ENCODE peak calls at places on chromosomes 6 and 20, in seven cellular contexts. P, M, J, S, R, W and Q are unnamed samples.

GRCh38 chr20:3710027-3710426 is 2.4 kb downstream of the SIGLEC1 start:
- DNase-seq in P (no peak), M (no peak), J (no peak), S (no peak), R (no peak), W (no peak), Q (no peak)

GRCh38 chr20:31543966-31544598 is 29.8 kb downstream of the HM13 start:
- DNase-seq in P (no peak), M (no peak), J (peak), S (no peak), R (peak), W (peak), Q (peak)

GRCh38 chr6:43758617-43759050 is 11.4 kb upstream of the VEGFA start:
- DNase-seq in P (no peak), M (no peak), J (no peak), S (peak), R (no peak), W (no peak), Q (no peak)

GRCh38 chr6:26651382-26651781 is 8.2 kb downstream of the ZNF322 start:
- DNase-seq in P (no peak), M (no peak), J (no peak), S (no peak), R (no peak), W (no peak), Q (no peak)

GRCh38 chr6:138455746-138456392 is 43.4 kb downstream of the NHSL1 start:
- DNase-seq in P (no peak), M (no peak), J (no peak), S (no peak), R (peak), W (no peak), Q (peak)

GRCh38 chr6:84330325-84330724 is 102.9 kb upstream of the CEP162 start:
- DNase-seq in P (no peak), M (no peak), J (no peak), S (no peak), R (no peak), W (no peak), Q (no peak)

GRCh38 chr6:139522471-139523220 is 148.2 kb upstream of the CITED2 start:
- DNase-seq in P (no peak), M (no peak), J (no peak), S (no peak), R (no peak), W (no peak), Q (no peak)

GRCh38 chr6:85580878-85581267 is 12.8 kb downstream of the SNX14 start:
- DNase-seq in P (peak), M (peak), J (no peak), S (no peak), R (peak), W (peak), Q (no peak)

GRCh38 chr6:163883946-163884345 is 469.4 kb downstream of the QKI start:
- DNase-seq in P (no peak), M (no peak), J (no peak), S (no peak), R (no peak), W (no peak), Q (no peak)

GRCh38 chr6:4957521-4958231 is 46.2 kb downstream of the RPP40 start:
- DNase-seq in P (no peak), M (no peak), J (no peak), S (no peak), R (no peak), W (no peak), Q (peak)

GRCh38 chr6:101830501-101831031 is 437.1 kb downstream of the GRIK2 start:
- DNase-seq in P (no peak), M (no peak), J (no peak), S (no peak), R (peak), W (no peak), Q (no peak)

DNA sequence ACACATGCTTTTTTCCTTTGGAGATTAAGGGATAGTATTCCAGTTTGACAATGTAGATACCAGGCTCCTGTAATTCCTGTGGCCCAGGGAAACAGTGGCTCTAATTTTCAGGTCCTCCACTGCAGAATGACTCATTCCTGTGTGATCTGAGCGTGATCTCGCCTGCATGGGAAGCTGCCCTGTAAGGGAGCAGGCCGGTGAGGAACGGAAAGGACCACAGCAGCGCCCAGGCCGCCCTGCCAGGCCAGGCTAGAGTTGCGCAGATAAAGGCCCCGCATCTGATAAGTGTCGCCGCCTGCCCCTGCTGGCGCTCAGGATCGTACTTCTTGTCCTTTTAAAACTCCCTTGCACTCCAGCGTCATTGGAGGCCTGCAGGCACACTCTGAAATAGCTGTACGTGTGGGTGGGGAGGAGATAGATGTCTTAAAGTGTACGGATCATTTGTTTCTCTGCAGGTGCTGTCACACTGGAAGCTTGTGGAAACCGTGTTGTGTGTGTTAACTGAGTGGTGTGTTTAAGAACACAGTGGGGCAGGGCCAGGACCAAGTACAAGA is 60.7 kb downstream of the SYNJ2 start:
- DNase-seq in P (no peak), M (peak), J (peak), S (peak), R (peak), W (peak), Q (peak)
- H3K27ac ChIP-seq in P (peak), M (peak), J (peak), S (peak), R (peak), W (peak), Q (peak)

DNA sequence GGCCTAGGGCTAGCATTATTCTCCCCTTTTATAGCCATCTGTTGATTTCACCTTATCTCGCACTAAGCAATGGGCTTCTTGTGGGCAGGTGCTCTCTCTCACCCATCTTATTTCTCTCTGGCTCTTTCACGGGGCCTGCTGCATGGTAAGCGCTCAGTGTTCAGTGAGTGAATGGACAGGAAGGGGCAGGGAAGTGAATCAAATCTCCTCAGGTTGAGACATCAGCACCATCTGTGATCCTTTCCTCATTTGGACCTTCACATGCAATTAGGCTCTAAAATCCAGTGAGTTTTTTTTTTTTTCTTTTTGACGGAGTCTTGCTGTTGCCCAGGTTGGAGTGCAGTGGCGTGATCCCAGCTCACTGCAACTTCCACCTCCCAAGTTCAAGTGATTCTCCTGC is 76.5 kb upstream of the EZR start:
- DNase-seq in P (no peak), M (no peak), J (no peak), S (no peak), R (no peak), W (no peak), Q (no peak)
- H3K27ac ChIP-seq in P (no peak), M (no peak), J (no peak), S (no peak), R (no peak), W (no peak), Q (peak)

GRCh38 chr20:63773571-63774347 is 34.2 kb downstream of the SLC2A4RG start:
- DNase-seq in P (no peak), M (no peak), J (no peak), S (no peak), R (no peak), W (no peak), Q (no peak)
- H3K27ac ChIP-seq in P (no peak), M (no peak), J (no peak), S (no peak), R (no peak), W (no peak), Q (no peak)

DNA sequence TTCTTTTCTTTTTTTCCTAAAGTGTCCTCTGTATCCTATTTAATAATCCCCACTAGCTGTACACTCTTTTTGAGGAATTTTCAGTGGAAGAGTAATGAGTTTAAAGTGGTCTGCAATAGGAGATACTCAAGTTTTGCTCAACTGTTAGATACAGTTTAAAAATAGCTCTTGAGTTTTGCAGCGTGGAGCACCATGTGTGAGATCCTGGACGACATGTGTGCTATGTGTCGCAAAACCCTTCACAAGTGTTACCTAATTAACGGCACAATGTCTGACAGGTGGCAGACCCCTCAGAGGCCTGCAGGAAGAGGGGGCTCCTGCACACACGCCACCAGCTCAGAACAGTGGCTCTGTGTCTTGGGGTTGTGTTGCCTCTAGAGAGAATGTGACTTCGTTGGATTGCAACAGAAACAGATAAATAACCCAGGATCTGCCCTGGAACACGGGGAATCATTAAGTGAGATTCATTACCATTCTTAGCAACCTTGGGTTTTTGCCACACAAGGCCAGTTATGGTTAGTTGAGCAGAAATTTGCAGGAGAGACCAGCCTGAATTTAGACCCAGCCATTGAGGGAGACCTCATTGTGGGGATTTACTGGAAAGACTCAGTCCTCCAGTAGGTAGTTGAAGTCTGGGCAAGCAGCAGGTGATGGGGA is 73.8 kb downstream of the SASH1 start:
- DNase-seq in P (no peak), M (no peak), J (no peak), S (no peak), R (no peak), W (no peak), Q (no peak)
- H3K27ac ChIP-seq in P (no peak), M (no peak), J (no peak), S (no peak), R (no peak), W (no peak), Q (no peak)

DNA sequence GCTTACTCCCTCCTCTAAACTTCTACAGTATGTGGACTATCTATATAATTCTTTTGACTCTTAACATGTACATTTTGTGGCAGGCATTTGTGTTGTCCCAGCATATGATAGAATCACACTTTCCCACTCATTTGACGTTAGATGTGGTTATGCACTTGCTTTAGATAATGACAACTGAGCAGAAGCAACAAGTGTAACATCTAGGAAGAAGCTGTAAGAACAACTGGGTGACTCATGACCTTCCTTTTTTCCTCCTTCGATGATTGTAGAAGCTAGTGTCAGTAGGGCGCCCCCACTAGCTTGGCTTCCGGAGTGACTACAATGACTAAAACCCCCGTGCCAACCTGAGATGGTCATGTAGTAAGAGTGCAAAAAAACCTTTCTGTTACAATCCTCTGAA is 74.6 kb upstream of the CEP85L start:
- DNase-seq in P (no peak), M (no peak), J (no peak), S (no peak), R (no peak), W (no peak), Q (no peak)
- H3K27ac ChIP-seq in P (no peak), M (no peak), J (no peak), S (no peak), R (no peak), W (no peak), Q (no peak)

DNA sequence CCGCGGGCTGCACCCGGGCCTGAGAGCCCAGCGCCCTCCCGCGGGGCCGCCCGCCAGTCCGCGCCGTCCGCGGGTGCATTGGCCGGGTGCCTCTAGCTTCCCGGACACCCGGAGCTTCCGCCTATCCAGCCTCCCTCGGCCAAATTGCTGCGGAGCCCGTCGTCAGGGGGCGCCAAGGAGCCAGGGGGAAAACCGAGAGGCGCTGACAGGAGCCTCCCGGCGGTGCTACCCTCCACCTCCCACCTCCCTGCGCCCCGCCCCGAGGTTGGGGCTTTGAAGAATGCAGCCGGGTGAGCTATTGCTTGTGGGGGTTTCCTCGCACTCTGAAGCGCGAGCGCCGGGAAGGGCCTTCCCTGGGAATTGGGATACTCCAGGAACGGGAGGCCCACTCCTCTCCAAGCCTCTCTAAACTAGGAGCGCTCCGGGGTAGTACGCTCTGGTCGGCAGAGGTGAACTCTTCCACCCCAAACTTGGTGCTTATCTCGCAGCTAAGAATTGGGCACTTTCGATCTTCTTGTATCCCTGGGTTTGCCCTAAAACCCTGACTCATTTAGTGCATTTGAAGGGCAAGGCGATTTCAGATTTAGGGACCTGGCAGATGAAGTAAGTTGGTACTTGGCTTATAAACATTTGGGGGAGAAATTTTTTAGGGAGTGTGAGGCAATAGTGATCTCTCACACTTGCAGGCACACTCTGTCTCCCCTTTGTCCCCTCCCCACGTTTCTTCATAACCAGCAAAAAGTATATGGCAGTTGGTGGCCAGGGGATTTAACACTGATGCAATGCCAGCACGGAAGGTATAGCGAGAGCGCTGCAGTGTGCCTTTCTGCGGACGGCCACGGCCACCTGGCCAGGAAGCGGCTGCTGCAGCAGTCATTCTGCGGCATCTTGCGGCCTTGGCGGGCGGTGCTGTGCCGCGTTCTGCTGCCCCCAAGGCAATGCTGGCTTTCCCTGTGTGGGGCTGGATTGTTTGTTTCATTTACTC is 556 bp downstream of the BEND6 start:
- DNase-seq in P (peak), M (peak), J (peak), S (peak), R (peak), W (peak), Q (peak)
- H3K27ac ChIP-seq in P (peak), M (peak), J (peak), S (peak), R (peak), W (peak), Q (peak)

GRCh38 chr6:6596929-6597328 is 8.4 kb downstream of the LY86 start:
- DNase-seq in P (no peak), M (no peak), J (no peak), S (no peak), R (no peak), W (no peak), Q (no peak)
- H3K27ac ChIP-seq in P (peak), M (no peak), J (peak), S (no peak), R (no peak), W (no peak), Q (no peak)

GRCh38 chr6:158938220-158938619 is 61.8 kb downstream of the RSPH3 start:
- DNase-seq in P (no peak), M (no peak), J (no peak), S (no peak), R (no peak), W (no peak), Q (no peak)

GRCh38 chr6:158941246-158941645 is 58.8 kb downstream of the RSPH3 start:
- DNase-seq in P (no peak), M (no peak), J (no peak), S (no peak), R (no peak), W (no peak), Q (no peak)

GRCh38 chr6:158938811-158939254 is 61.2 kb downstream of the RSPH3 start:
- DNase-seq in P (no peak), M (no peak), J (no peak), S (no peak), R (no peak), W (peak), Q (no peak)

GRCh38 chr6:158942349-158942748 is 57.7 kb downstream of the RSPH3 start:
- DNase-seq in P (no peak), M (no peak), J (no peak), S (no peak), R (no peak), W (no peak), Q (no peak)

DNA sequence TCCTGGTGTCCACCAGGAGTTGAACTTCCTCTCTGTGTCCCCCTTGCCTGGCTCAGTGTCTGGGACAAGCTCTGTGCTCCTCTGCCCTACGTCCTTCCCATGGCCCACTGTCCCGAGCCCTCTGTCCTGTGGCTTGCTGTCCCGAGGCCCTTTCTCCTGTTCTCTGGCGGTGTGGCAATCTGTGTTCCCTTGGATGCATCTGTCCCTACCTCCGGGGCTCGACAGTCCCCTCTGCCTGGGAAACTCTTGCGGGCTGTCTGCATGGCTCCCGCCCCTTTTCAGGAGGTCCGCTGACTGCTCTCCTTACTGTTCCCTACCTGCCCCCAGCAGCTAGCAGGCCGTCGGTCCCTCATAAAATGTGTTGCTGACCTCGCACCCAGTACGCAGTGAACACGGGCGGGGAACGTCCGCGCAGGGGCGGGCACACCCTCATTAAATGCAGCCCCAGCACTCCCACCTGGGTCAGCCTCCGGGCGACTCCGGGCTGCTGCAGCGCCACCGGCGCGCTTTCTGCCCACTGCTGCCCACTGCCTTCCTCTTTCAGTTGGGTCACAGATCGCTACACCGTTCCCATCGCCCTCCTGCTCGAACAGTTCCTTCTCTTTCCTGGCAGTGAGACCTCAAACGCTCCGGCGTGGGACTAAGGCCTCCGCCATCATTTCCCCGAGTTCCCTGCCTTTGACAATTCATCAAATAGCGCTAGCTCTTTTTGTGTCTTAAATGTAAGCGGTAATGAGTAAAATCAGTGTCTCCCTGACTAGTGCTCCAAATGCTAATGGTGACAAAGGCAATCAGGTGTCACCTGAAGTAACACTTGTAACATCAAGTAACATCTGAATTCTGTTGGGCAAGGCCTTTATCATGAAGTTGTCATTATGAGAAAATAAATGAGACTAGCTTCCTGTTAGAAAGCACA is 60.5 kb downstream of the RSPH3 start:
- DNase-seq in P (no peak), M (no peak), J (no peak), S (no peak), R (no peak), W (peak), Q (no peak)
- H3K27ac ChIP-seq in P (no peak), M (no peak), J (no peak), S (no peak), R (no peak), W (peak), Q (no peak)